ENCODE peak calls at places on chromosomes 11 and 22, in four cellular contexts. One of them, this sample, is unnamed.

GRCh38 chr11:8277691-8278090 is 14.0 kb upstream of the LMO1 start:
- DNase-seq in HL-60: no peak
- DNase-seq in mesendoderm: no peak
- DNase-seq in neuronal stem cell: no peak
- DNase-seq in this sample: no peak

GRCh38 chr22:40857309-40857851 is 432 bp downstream of the XPNPEP3 start:
- DNase-seq in mesendoderm: no peak
- DNase-seq in HL-60: no peak
- DNase-seq in neuronal stem cell: no peak
- DNase-seq in this sample: no peak

GRCh38 chr22:50298937-50299656 is 8.3 kb downstream of the PLXNB2 start:
- DNase-seq in mesendoderm: no peak
- DNase-seq in HL-60: no peak
- DNase-seq in neuronal stem cell: no peak
- DNase-seq in this sample: peak; percentile 56

GRCh38 chr22:30262112-30262511 is 4.5 kb downstream of the OSM start:
- DNase-seq in neuronal stem cell: no peak
- DNase-seq in HL-60: no peak
- DNase-seq in mesendoderm: no peak
- DNase-seq in this sample: no peak

GRCh38 chr11:105937738-105938137 is 84.3 kb downstream of the MSANTD4 start:
- DNase-seq in HL-60: no peak
- DNase-seq in mesendoderm: peak; percentile 11
- DNase-seq in neuronal stem cell: no peak
- DNase-seq in this sample: no peak

GRCh38 chr11:72890881-72891280 is 76.7 kb downstream of the ATG16L2 start:
- DNase-seq in neuronal stem cell: no peak
- DNase-seq in HL-60: no peak
- DNase-seq in mesendoderm: no peak
- DNase-seq in this sample: no peak

GRCh38 chr11:107545101-107545514 is 20.4 kb downstream of the ALKBH8 start:
- DNase-seq in HL-60: no peak
- DNase-seq in neuronal stem cell: no peak
- DNase-seq in mesendoderm: no peak
- DNase-seq in this sample: no peak

GRCh38 chr11:73715551-73715950 is 45.3 kb downstream of the RAB6A start:
- DNase-seq in neuronal stem cell: no peak
- DNase-seq in HL-60: no peak
- DNase-seq in mesendoderm: no peak
- DNase-seq in this sample: no peak

GRCh38 chr11:64007160-64007628 is 21.0 kb downstream of the OTUB1 start:
- DNase-seq in mesendoderm: peak; percentile 44
- DNase-seq in neuronal stem cell: no peak
- DNase-seq in HL-60: no peak
- DNase-seq in this sample: peak; percentile 70

GRCh38 chr11:33389635-33390034 is 132.5 kb downstream of the HIPK3 start:
- DNase-seq in mesendoderm: no peak
- DNase-seq in HL-60: no peak
- DNase-seq in neuronal stem cell: no peak
- DNase-seq in this sample: no peak

GRCh38 chr11:104968365-104968855 is at the start of gene CASP4:
- DNase-seq in HL-60: no peak
- DNase-seq in neuronal stem cell: no peak
- DNase-seq in mesendoderm: no peak
- DNase-seq in this sample: no peak

GRCh38 chr11:130581631-130582030 is 133.2 kb downstream of the ADAMTS15 start:
- DNase-seq in HL-60: no peak
- DNase-seq in mesendoderm: peak; percentile 27
- DNase-seq in neuronal stem cell: no peak
- DNase-seq in this sample: no peak

GRCh38 chr11:88801484-88802123 is 264.2 kb downstream of the GRM5 start:
- DNase-seq in HL-60: no peak
- DNase-seq in neuronal stem cell: no peak
- DNase-seq in mesendoderm: peak; percentile 15
- DNase-seq in this sample: no peak

GRCh38 chr11:103807806-103808205 is 228.6 kb upstream of the DDI1 start:
- DNase-seq in neuronal stem cell: no peak
- DNase-seq in HL-60: no peak
- DNase-seq in mesendoderm: no peak
- DNase-seq in this sample: no peak

GRCh38 chr22:27585141-27585540 is 216.4 kb downstream of the MN1 start:
- DNase-seq in neuronal stem cell: no peak
- DNase-seq in mesendoderm: peak; percentile 4
- DNase-seq in HL-60: no peak
- DNase-seq in this sample: peak; percentile 50

GRCh38 chr22:27873476-27873875 is 45.6 kb downstream of the PITPNB start:
- DNase-seq in mesendoderm: no peak
- DNase-seq in HL-60: no peak
- DNase-seq in neuronal stem cell: no peak
- DNase-seq in this sample: no peak

GRCh38 chr11:44955019-44955738 is 4.5 kb upstream of the TP53I11 start:
- DNase-seq in mesendoderm: peak; percentile 85
- DNase-seq in neuronal stem cell: no peak
- DNase-seq in HL-60: peak; percentile 96
- DNase-seq in this sample: no peak

GRCh38 chr11:3614742-3615171 is 27.0 kb downstream of the ART5 start:
- DNase-seq in mesendoderm: peak; percentile 49
- DNase-seq in neuronal stem cell: no peak
- DNase-seq in HL-60: peak; percentile 35
- DNase-seq in this sample: no peak

GRCh38 chr22:27651486-27651885 is 150.1 kb downstream of the MN1 start:
- DNase-seq in mesendoderm: no peak
- DNase-seq in HL-60: no peak
- DNase-seq in neuronal stem cell: no peak
- DNase-seq in this sample: no peak

GRCh38 chr11:120710354-120711187 is 199.0 kb downstream of the GRIK4 start:
- DNase-seq in HL-60: no peak
- DNase-seq in neuronal stem cell: peak; percentile 55
- DNase-seq in mesendoderm: peak; percentile 83
- DNase-seq in this sample: peak; percentile 72

GRCh38 chr11:15195454-15196200 is 80.9 kb downstream of the INSC start:
- DNase-seq in neuronal stem cell: no peak
- DNase-seq in mesendoderm: no peak
- DNase-seq in HL-60: no peak
- DNase-seq in this sample: no peak

GRCh38 chr11:44859528-44859925 is 91.2 kb downstream of the TP53I11 start:
- DNase-seq in mesendoderm: no peak
- DNase-seq in neuronal stem cell: no peak
- DNase-seq in HL-60: no peak
- DNase-seq in this sample: no peak

GRCh38 chr11:104130161-104130560 is 33.8 kb downstream of the PDGFD start:
- DNase-seq in mesendoderm: no peak
- DNase-seq in HL-60: no peak
- DNase-seq in neuronal stem cell: no peak
- DNase-seq in this sample: peak; percentile 12

GRCh38 chr11:131913267-131913666 is 542.9 kb downstream of the NTM start:
- DNase-seq in HL-60: no peak
- DNase-seq in mesendoderm: no peak
- DNase-seq in neuronal stem cell: no peak
- DNase-seq in this sample: no peak

GRCh38 chr11:111387318-111387863 is 8.3 kb upstream of the POU2AF1 start:
- DNase-seq in neuronal stem cell: no peak
- DNase-seq in HL-60: no peak
- DNase-seq in mesendoderm: no peak
- DNase-seq in this sample: no peak

GRCh38 chr11:116136987-116137674 is 632.9 kb upstream of the CADM1 start:
- DNase-seq in HL-60: no peak
- DNase-seq in neuronal stem cell: no peak
- DNase-seq in mesendoderm: no peak
- DNase-seq in this sample: no peak

GRCh38 chr11:77557553-77557952 is 32.2 kb upstream of the AQP11 start:
- DNase-seq in mesendoderm: peak; percentile 74
- DNase-seq in neuronal stem cell: no peak
- DNase-seq in HL-60: no peak
- DNase-seq in this sample: peak; percentile 65

GRCh38 chr11:15006139-15006759 is 34.1 kb upstream of the CALCA start:
- DNase-seq in neuronal stem cell: no peak
- DNase-seq in mesendoderm: peak; percentile 78
- DNase-seq in HL-60: peak; percentile 15
- DNase-seq in this sample: peak; percentile 26

GRCh38 chr11:63985812-63986155 is 454 bp upstream of the OTUB1 start:
- DNase-seq in mesendoderm: no peak
- DNase-seq in neuronal stem cell: no peak
- DNase-seq in HL-60: peak; percentile 43
- DNase-seq in this sample: no peak

GRCh38 chr11:111719379-111719778 is 46.8 kb downstream of the PPP2R1B start:
- DNase-seq in mesendoderm: no peak
- DNase-seq in HL-60: no peak
- DNase-seq in neuronal stem cell: no peak
- DNase-seq in this sample: no peak

GRCh38 chr11:92576315-92576714 is 351.7 kb downstream of the FAT3 start:
- DNase-seq in mesendoderm: no peak
- DNase-seq in HL-60: no peak
- DNase-seq in neuronal stem cell: no peak
- DNase-seq in this sample: no peak

GRCh38 chr11:68468217-68468828 is 7.8 kb downstream of the PPP6R3 start:
- DNase-seq in HL-60: no peak
- DNase-seq in mesendoderm: no peak
- DNase-seq in neuronal stem cell: no peak
- DNase-seq in this sample: no peak

GRCh38 chr11:68471360-68472340 is 11.1 kb downstream of the PPP6R3 start:
- DNase-seq in HL-60: peak; percentile 45
- DNase-seq in mesendoderm: no peak
- DNase-seq in neuronal stem cell: no peak
- DNase-seq in this sample: no peak

GRCh38 chr11:68469122-68469521 is 8.6 kb downstream of the PPP6R3 start:
- DNase-seq in neuronal stem cell: no peak
- DNase-seq in HL-60: no peak
- DNase-seq in mesendoderm: peak; percentile 61
- DNase-seq in this sample: no peak

GRCh38 chr11:68469642-68470041 is 9.1 kb downstream of the PPP6R3 start:
- DNase-seq in mesendoderm: no peak
- DNase-seq in neuronal stem cell: no peak
- DNase-seq in HL-60: no peak
- DNase-seq in this sample: no peak

DNA sequence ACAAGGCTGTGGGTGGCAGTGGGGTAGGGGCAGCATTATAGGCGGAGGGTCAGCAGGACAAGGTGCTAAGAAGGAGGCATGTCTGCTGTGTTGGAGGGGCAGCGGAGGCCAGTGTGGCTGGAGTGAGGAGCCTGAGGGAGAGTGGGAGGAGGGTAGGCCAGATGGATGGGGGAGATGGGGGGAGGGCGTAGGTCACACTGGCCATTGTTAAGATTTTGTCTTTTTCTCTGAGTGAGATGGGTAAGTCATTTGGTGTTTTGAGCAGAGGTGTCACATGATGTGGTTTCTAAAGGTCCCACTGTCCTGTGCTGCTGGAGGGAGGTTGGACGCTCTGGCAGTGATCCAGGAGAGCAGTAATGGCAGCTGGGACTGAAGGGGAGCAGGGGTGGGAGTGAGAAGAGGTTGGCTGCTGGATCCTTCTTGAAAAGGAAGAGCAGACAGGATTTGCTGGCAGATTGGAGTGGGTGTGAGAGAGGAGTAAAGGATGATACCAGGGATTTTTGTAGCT is 9.8 kb downstream of the PPP6R3 start:
- DNase-seq in mesendoderm: no peak
- DNase-seq in neuronal stem cell: no peak
- DNase-seq in HL-60: no peak
- DNase-seq in this sample: no peak
- H3K27ac ChIP-seq in mesendoderm: no peak overlapping the region
- H3K27ac ChIP-seq in neuronal stem cell: no peak overlapping the region
- H3K27ac ChIP-seq in HL-60: no peak overlapping the region
- H3K27ac ChIP-seq in this sample: no peak overlapping the region

GRCh38 chr11:69889400-69890372 is 70.5 kb upstream of the FGF3 start:
- DNase-seq in HL-60: no peak
- DNase-seq in mesendoderm: peak; percentile 28
- DNase-seq in neuronal stem cell: no peak
- DNase-seq in this sample: peak; percentile 55

GRCh38 chr11:69892237-69892985 is 73.2 kb upstream of the FGF3 start:
- DNase-seq in mesendoderm: peak; percentile 86
- DNase-seq in neuronal stem cell: no peak
- DNase-seq in HL-60: no peak
- DNase-seq in this sample: peak; percentile 65

GRCh38 chr11:69892986-69893555 is 73.9 kb upstream of the FGF3 start:
- DNase-seq in HL-60: no peak
- DNase-seq in neuronal stem cell: no peak
- DNase-seq in mesendoderm: no peak
- DNase-seq in this sample: no peak

GRCh38 chr11:69890476-69890875 is 71.3 kb upstream of the FGF3 start:
- DNase-seq in mesendoderm: no peak
- DNase-seq in neuronal stem cell: no peak
- DNase-seq in HL-60: no peak
- DNase-seq in this sample: no peak

DNA sequence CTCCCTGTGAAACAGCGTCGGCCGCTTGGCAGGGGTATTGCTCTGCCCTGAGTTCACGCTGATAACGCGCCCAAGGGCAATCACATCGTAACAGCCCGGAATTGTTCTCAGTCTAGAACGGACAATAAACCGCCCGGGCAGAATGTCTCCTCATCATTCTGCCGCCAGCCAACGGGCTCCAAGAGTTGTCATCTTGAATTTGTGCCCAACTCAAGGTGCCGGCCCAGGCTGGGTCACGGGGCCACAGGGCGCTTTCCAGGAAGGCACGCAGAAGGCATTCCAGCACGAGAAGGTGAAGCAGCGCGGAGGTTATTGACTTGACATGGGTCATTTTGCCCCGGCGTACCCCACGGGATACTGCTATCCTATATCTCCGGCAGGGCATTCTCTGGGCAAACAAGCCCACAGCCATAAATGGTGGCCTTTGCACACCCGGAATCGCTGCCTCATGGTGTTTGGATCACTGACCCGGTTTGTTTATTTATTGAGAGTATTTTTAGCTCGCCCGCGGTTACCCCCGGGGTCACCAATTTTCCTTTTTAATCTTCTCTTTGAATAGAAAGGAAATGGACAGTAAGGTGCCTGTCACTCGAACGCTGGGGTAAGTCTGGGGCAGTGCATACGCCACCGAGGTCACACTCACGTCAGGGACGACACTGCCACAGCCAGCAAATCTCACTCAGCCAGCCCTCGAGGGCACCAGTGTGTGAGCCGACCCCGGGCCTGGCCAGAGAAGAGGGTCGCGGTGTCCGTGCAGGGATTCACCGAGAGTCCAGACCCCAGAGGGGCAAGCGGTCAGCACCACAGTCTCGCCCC is 72.4 kb upstream of the FGF3 start:
- DNase-seq in mesendoderm: no peak
- DNase-seq in HL-60: no peak
- DNase-seq in neuronal stem cell: no peak
- DNase-seq in this sample: no peak
- H3K27ac ChIP-seq in mesendoderm: no peak overlapping the region
- H3K27ac ChIP-seq in HL-60: no peak overlapping the region
- H3K27ac ChIP-seq in neuronal stem cell: no peak overlapping the region
- H3K27ac ChIP-seq in this sample: no peak overlapping the region

GRCh38 chr11:67613313-67613959 is 6.7 kb downstream of the NDUFV1 start:
- DNase-seq in mesendoderm: no peak
- DNase-seq in HL-60: no peak
- DNase-seq in neuronal stem cell: no peak
- DNase-seq in this sample: no peak
- H3K27ac ChIP-seq in mesendoderm: no peak overlapping the region
- H3K27ac ChIP-seq in HL-60: peak overlapping the region; percentile 85
- H3K27ac ChIP-seq in neuronal stem cell: no peak overlapping the region
- H3K27ac ChIP-seq in this sample: no peak overlapping the region

GRCh38 chr11:108697872-108698473 is 33.1 kb downstream of the DDX10 start:
- DNase-seq in mesendoderm: peak; percentile 73
- DNase-seq in HL-60: no peak
- DNase-seq in neuronal stem cell: peak; percentile 21
- DNase-seq in this sample: peak; percentile 68

GRCh38 chr11:108698844-108699642 is 34.2 kb downstream of the DDX10 start:
- DNase-seq in HL-60: no peak
- DNase-seq in neuronal stem cell: no peak
- DNase-seq in mesendoderm: no peak
- DNase-seq in this sample: no peak

GRCh38 chr11:108693852-108694251 is 29.0 kb downstream of the DDX10 start:
- DNase-seq in HL-60: no peak
- DNase-seq in neuronal stem cell: no peak
- DNase-seq in mesendoderm: no peak
- DNase-seq in this sample: no peak
- H3K27ac ChIP-seq in HL-60: no peak overlapping the region
- H3K27ac ChIP-seq in neuronal stem cell: no peak overlapping the region
- H3K27ac ChIP-seq in mesendoderm: no peak overlapping the region
- H3K27ac ChIP-seq in this sample: no peak overlapping the region